ENCODE peak calls at places on chromosome 19, in five cellular contexts. One of them, this sample, is unnamed.

GRCh38 chr19:36418287-36419001 is at the start of gene ZFP82:
- DNase-seq in mammary epithelial cell: peak; percentile 42
- DNase-seq in ovary: peak; percentile 87
- DNase-seq in breast epithelium: peak; percentile 31
- DNase-seq in H9: peak; percentile 91
- DNase-seq in this sample: peak; percentile 68

GRCh38 chr19:5534787-5535586 is 32.8 kb downstream of the TINCR start:
- DNase-seq in mammary epithelial cell: no peak
- DNase-seq in ovary: no peak
- DNase-seq in breast epithelium: no peak
- DNase-seq in H9: peak; percentile 57
- DNase-seq in this sample: peak; percentile 12

GRCh38 chr19:54436561-54437229 is 12.3 kb upstream of the LENG8 start:
- DNase-seq in mammary epithelial cell: no peak
- DNase-seq in ovary: peak; percentile 61
- DNase-seq in breast epithelium: no peak
- DNase-seq in H9: no peak
- DNase-seq in this sample: no peak

GRCh38 chr19:45976180-45976579 is 2.5 kb upstream of the NOVA2 start:
- DNase-seq in mammary epithelial cell: no peak
- DNase-seq in ovary: no peak
- DNase-seq in breast epithelium: no peak
- DNase-seq in H9: no peak
- DNase-seq in this sample: no peak

GRCh38 chr19:10855879-10856522 is 7.8 kb downstream of the C19orf38 start:
- DNase-seq in mammary epithelial cell: no peak
- DNase-seq in ovary: no peak
- DNase-seq in breast epithelium: no peak
- DNase-seq in H9: peak; percentile 77
- DNase-seq in this sample: no peak

GRCh38 chr19:15178629-15179308 is 22.0 kb downstream of the NOTCH3 start:
- DNase-seq in mammary epithelial cell: no peak
- DNase-seq in ovary: no peak
- DNase-seq in breast epithelium: no peak
- DNase-seq in H9: peak; percentile 76
- DNase-seq in this sample: no peak

GRCh38 chr19:7533281-7533819 is 2.2 kb upstream of the PNPLA6 start:
- DNase-seq in mammary epithelial cell: no peak
- DNase-seq in ovary: peak; percentile 85
- DNase-seq in breast epithelium: peak; percentile 52
- DNase-seq in H9: peak; percentile 71
- DNase-seq in this sample: peak; percentile 28

GRCh38 chr19:55066107-55066709 is 3.3 kb upstream of the RDH13 start:
- DNase-seq in mammary epithelial cell: no peak
- DNase-seq in ovary: no peak
- DNase-seq in breast epithelium: no peak
- DNase-seq in H9: no peak
- DNase-seq in this sample: no peak

GRCh38 chr19:45468159-45468651 is 409 bp downstream of the FOSB start:
- DNase-seq in mammary epithelial cell: no peak
- DNase-seq in ovary: peak; percentile 68
- DNase-seq in breast epithelium: no peak
- DNase-seq in H9: no peak
- DNase-seq in this sample: no peak

GRCh38 chr19:19418548-19419260 is 13.2 kb downstream of the GATAD2A start:
- DNase-seq in mammary epithelial cell: no peak
- DNase-seq in ovary: no peak
- DNase-seq in breast epithelium: no peak
- DNase-seq in H9: no peak
- DNase-seq in this sample: no peak

GRCh38 chr19:35911790-35912189 is 3.7 kb upstream of the TYROBP start:
- DNase-seq in mammary epithelial cell: peak; percentile 91
- DNase-seq in ovary: no peak
- DNase-seq in breast epithelium: no peak
- DNase-seq in H9: no peak
- DNase-seq in this sample: peak; percentile 38

GRCh38 chr19:21460686-21461085 is 44.7 kb upstream of the ZNF429 start:
- DNase-seq in mammary epithelial cell: no peak
- DNase-seq in ovary: no peak
- DNase-seq in breast epithelium: no peak
- DNase-seq in H9: no peak
- DNase-seq in this sample: no peak

DNA sequence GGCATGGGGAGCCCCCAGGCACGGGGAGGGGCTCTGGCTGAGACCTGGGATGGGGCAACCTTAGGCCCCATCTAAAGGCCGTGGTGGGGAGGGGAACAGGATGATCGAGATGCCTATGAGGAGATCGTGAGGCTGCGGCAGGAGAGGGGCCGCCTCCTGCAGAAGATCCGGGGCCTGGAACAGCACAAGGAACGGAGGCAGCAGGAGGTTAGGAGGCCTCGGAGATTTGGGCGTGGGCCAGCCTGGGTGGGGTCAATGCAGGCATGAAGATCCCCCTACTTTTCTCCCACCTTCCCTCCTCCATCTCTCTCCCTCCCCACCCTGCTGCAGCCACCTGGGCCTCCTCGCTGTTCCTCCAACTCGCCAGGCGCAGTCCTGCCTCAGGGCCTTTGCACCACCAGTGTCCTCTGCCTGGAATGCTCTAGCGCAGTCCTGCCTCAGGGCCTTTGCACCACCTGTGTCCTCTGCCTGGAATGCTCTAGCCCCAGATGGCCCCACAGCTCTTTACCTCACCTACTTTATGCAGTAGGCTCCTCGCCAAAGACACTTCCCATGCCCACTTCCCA is 19.1 kb upstream of the EBI3 start:
- DNase-seq in mammary epithelial cell: no peak
- DNase-seq in ovary: no peak
- DNase-seq in breast epithelium: no peak
- DNase-seq in H9: no peak
- DNase-seq in this sample: no peak
- H3K4me1 ChIP-seq in mammary epithelial cell: no peaks in the 10 kb centered on the region
- H3K4me1 ChIP-seq in ovary: no peaks in the 10 kb centered on the region
- H3K4me1 ChIP-seq in breast epithelium: no peaks in the 10 kb centered on the region
- H3K4me1 ChIP-seq in H9: no peaks in the 10 kb centered on the region
- H3K4me1 ChIP-seq in this sample: no peaks in the 10 kb centered on the region

GRCh38 chr19:38838208-38838985 is 6.8 kb upstream of the ECH1 start:
- DNase-seq in mammary epithelial cell: peak; percentile 98
- DNase-seq in ovary: no peak
- DNase-seq in breast epithelium: peak; percentile 70
- DNase-seq in H9: no peak
- DNase-seq in this sample: no peak
- H3K4me1 ChIP-seq in mammary epithelial cell: peaks cover 55% of the 10 kb centered on the region
- H3K4me1 ChIP-seq in ovary: no peaks in the 10 kb centered on the region
- H3K4me1 ChIP-seq in breast epithelium: peaks cover 14% of the 10 kb centered on the region
- H3K4me1 ChIP-seq in H9: no peaks in the 10 kb centered on the region
- H3K4me1 ChIP-seq in this sample: peaks cover 10% of the 10 kb centered on the region

DNA sequence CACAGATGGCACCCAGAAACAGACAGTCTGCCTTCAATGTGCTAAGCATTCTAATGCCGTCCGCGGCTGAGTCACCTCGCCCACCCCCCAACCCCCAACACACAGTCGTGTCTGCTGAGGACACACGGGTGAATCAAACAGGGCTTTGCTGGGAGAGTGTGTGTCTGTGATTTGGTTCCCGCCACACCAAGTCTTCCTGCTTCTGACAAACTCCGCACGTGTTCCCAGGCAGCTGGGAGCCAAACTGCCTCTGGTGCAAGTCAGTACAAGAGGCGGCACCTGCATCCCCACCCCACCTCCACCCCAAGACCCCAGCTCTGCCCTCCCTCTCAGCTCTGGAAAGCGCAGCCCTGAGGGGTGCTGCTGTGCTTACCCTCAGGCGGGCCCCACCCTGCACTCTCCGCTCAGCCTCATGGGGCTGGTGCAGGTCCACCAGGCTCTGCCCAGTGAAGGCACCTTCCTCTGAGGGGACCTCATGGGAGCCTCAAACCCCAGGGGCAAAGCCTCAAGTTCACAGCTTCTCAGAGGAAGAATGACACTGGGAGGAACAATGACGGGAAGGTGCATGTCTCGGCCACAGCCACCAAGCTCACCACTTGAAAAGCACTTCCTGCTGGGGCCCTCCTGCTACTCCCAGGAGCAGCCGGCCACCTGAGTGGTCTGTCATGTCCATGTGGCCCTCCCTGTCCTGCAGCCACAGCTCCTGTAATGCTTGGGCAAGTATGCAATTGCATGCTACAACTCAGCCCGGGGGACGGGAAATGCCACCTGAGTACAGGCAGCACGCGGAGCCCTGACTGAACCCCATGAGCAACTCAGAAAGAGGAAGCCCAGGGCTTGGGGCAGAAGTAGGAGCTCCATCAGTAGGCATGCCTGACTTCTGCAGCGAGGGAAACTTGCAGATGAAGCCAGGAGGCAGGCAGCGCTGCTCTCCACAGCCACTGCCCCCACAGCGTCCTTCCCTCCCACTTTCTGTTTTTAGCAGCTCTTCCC is 15.1 kb upstream of the SLC35E1 start:
- DNase-seq in mammary epithelial cell: peak; percentile 61
- DNase-seq in ovary: no peak
- DNase-seq in breast epithelium: no peak
- DNase-seq in H9: no peak
- DNase-seq in this sample: peak; percentile 67
- H3K4me1 ChIP-seq in mammary epithelial cell: peaks cover 58% of the 10 kb centered on the region
- H3K4me1 ChIP-seq in ovary: peaks cover 25% of the 10 kb centered on the region
- H3K4me1 ChIP-seq in breast epithelium: peaks cover 26% of the 10 kb centered on the region
- H3K4me1 ChIP-seq in H9: peaks cover 19% of the 10 kb centered on the region
- H3K4me1 ChIP-seq in this sample: peaks cover 46% of the 10 kb centered on the region

GRCh38 chr19:38698225-38699026 is 45.8 kb downstream of the CAPN12 start:
- DNase-seq in mammary epithelial cell: peak; percentile 57
- DNase-seq in ovary: no peak
- DNase-seq in breast epithelium: no peak
- DNase-seq in H9: no peak
- DNase-seq in this sample: no peak
- H3K4me1 ChIP-seq in mammary epithelial cell: peaks cover 75% of the 10 kb centered on the region
- H3K4me1 ChIP-seq in ovary: peaks cover 29% of the 10 kb centered on the region
- H3K4me1 ChIP-seq in breast epithelium: peaks cover 14% of the 10 kb centered on the region
- H3K4me1 ChIP-seq in H9: peaks cover 4% of the 10 kb centered on the region
- H3K4me1 ChIP-seq in this sample: peaks cover 19% of the 10 kb centered on the region

GRCh38 chr19:2058570-2059421 is 7.8 kb upstream of the MKNK2 start:
- DNase-seq in mammary epithelial cell: no peak
- DNase-seq in ovary: no peak
- DNase-seq in breast epithelium: no peak
- DNase-seq in H9: no peak
- DNase-seq in this sample: no peak
- H3K4me1 ChIP-seq in mammary epithelial cell: peaks cover 64% of the 10 kb centered on the region
- H3K4me1 ChIP-seq in ovary: peaks cover 28% of the 10 kb centered on the region
- H3K4me1 ChIP-seq in breast epithelium: peaks cover 23% of the 10 kb centered on the region
- H3K4me1 ChIP-seq in H9: no peaks in the 10 kb centered on the region
- H3K4me1 ChIP-seq in this sample: peaks cover 32% of the 10 kb centered on the region